ENCODE peak calls at places on chromosome 11, in five cellular contexts. K is Right ventricle myocardium inferior, H is NCI-H345, G is lung microvascular endothelial cell, D is GM03348. L is an unnamed sample.
A peak's percentile ranks its signal among the peaks of the same experiment; 100 is the strongest.

GRCh38 chr11:95829580-95830259 is 39.4 kb downstream of the CEP57 start:
- DNase-seq in K (no peak), H (no peak), G (no peak), D (peak; percentile 10), L (no peak)

GRCh38 chr11:65279713-65280459 is 18.1 kb downstream of the POLA2 start:
- DNase-seq in K (no peak), H (no peak), G (peak; percentile 31), D (peak; percentile 64), L (no peak)

GRCh38 chr11:1888347-1888753 is 3.3 kb downstream of the PRR33 start:
- DNase-seq in K (peak; percentile 59), H (no peak), G (no peak), D (no peak), L (no peak)

GRCh38 chr11:107719557-107720304 is 7.9 kb upstream of the SLN start:
- DNase-seq in K (no peak), H (no peak), G (no peak), D (peak; percentile 14), L (no peak)

GRCh38 chr11:77213589-77214428 is 85.8 kb downstream of the MYO7A start:
- DNase-seq in K (no peak), H (no peak), G (no peak), D (no peak), L (no peak)

GRCh38 chr11:116422976-116423375 is 349.8 kb downstream of the BUD13 start:
- DNase-seq in K (no peak), H (no peak), G (peak; percentile 35), D (no peak), L (no peak)

GRCh38 chr11:606245-606644 is 9.5 kb downstream of the IRF7 start:
- DNase-seq in K (no peak), H (no peak), G (no peak), D (no peak), L (no peak)

GRCh38 chr11:134441706-134442105 is 29.7 kb upstream of the B3GAT1 start:
- DNase-seq in K (no peak), H (no peak), G (no peak), D (no peak), L (no peak)

GRCh38 chr11:82557274-82557673 is 176.4 kb downstream of the FAM181B start:
- DNase-seq in K (no peak), H (peak; percentile 61), G (no peak), D (no peak), L (no peak)

GRCh38 chr11:17597770-17598169 is 50.7 kb downstream of the OTOG start:
- DNase-seq in K (no peak), H (no peak), G (no peak), D (no peak), L (no peak)

GRCh38 chr11:19868871-19869270 is 156.2 kb downstream of the NAV2 start:
- DNase-seq in K (no peak), H (no peak), G (no peak), D (no peak), L (no peak)

GRCh38 chr11:1198766-1199688 is 23.8 kb upstream of the MUC5B start:
- DNase-seq in K (no peak), H (peak; percentile 22), G (no peak), D (no peak), L (no peak)

GRCh38 chr11:130804306-130805077 is 111.8 kb downstream of the SNX19 start:
- DNase-seq in K (no peak), H (no peak), G (no peak), D (no peak), L (no peak)

GRCh38 chr11:68002943-68003845 is 703 bp downstream of the UNC93B1 start:
- DNase-seq in K (peak; percentile 82), H (peak; percentile 45), G (peak; percentile 10), D (peak; percentile 44), L (peak; percentile 47)

GRCh38 chr11:115963170-115963569 is 459.0 kb upstream of the CADM1 start:
- DNase-seq in K (no peak), H (peak; percentile 77), G (no peak), D (no peak), L (no peak)

GRCh38 chr11:99257131-99257530 is 236.4 kb downstream of the CNTN5 start:
- DNase-seq in K (no peak), H (no peak), G (peak; percentile 71), D (no peak), L (no peak)

GRCh38 chr11:8584096-8584495 is 9.9 kb downstream of the STK33 start:
- DNase-seq in K (no peak), H (no peak), G (no peak), D (no peak), L (no peak)

GRCh38 chr11:33017478-33017877 is 1.8 kb downstream of the DEPDC7 start:
- DNase-seq in K (no peak), H (no peak), G (no peak), D (no peak), L (peak; percentile 32)

GRCh38 chr11:31645747-31646146 is 136.2 kb downstream of the ELP4 start:
- DNase-seq in K (no peak), H (no peak), G (peak; percentile 73), D (peak; percentile 25), L (no peak)

GRCh38 chr11:45518096-45518852 is 147.1 kb downstream of the CHST1 start:
- DNase-seq in K (no peak), H (no peak), G (no peak), D (no peak), L (no peak)

GRCh38 chr11:30346068-30346688 is 23.3 kb downstream of the ARL14EP start:
- DNase-seq in K (no peak), H (peak; percentile 29), G (peak; percentile 77), D (peak; percentile 61), L (peak; percentile 50)